ENCODE peak calls at places on chromosomes 12 and 14, in seven cellular contexts. One of them, this sample, is unnamed.

GRCh38 chr12:122825773-122826724 is 9.2 kb upstream of the HIP1R start:
- DNase-seq in mammary epithelial cell: no peak
- DNase-seq in neuronal stem cell: no peak
- DNase-seq in fibroblast of lung: peak; percentile 27
- DNase-seq in PC-3: peak; percentile 45
- DNase-seq in osteoblast: peak; percentile 86
- DNase-seq in OCI-LY7: no peak
- DNase-seq in this sample: no peak

GRCh38 chr12:2854669-2855453 is 2.0 kb downstream of the TEX52 start:
- DNase-seq in mammary epithelial cell: no peak
- DNase-seq in neuronal stem cell: no peak
- DNase-seq in fibroblast of lung: no peak
- DNase-seq in PC-3: no peak
- DNase-seq in osteoblast: no peak
- DNase-seq in OCI-LY7: no peak
- DNase-seq in this sample: no peak

GRCh38 chr12:128810182-128811127 is 13.3 kb downstream of the SLC15A4 start:
- DNase-seq in mammary epithelial cell: no peak
- DNase-seq in neuronal stem cell: no peak
- DNase-seq in fibroblast of lung: no peak
- DNase-seq in PC-3: no peak
- DNase-seq in osteoblast: peak; percentile 80
- DNase-seq in OCI-LY7: peak; percentile 33
- DNase-seq in this sample: no peak

GRCh38 chr14:65269732-65270131 is 142.8 kb upstream of the FUT8 start:
- DNase-seq in mammary epithelial cell: no peak
- DNase-seq in neuronal stem cell: no peak
- DNase-seq in fibroblast of lung: no peak
- DNase-seq in PC-3: peak; percentile 53
- DNase-seq in osteoblast: no peak
- DNase-seq in OCI-LY7: no peak
- DNase-seq in this sample: no peak

GRCh38 chr14:69716483-69717187 is 50.3 kb upstream of the SRSF5 start:
- DNase-seq in mammary epithelial cell: peak; percentile 97
- DNase-seq in neuronal stem cell: no peak
- DNase-seq in fibroblast of lung: peak; percentile 85
- DNase-seq in PC-3: peak; percentile 53
- DNase-seq in osteoblast: peak; percentile 91
- DNase-seq in OCI-LY7: no peak
- DNase-seq in this sample: peak; percentile 68

GRCh38 chr14:71523630-71524320 is 408.5 kb upstream of the RGS6 start:
- DNase-seq in mammary epithelial cell: no peak
- DNase-seq in neuronal stem cell: no peak
- DNase-seq in fibroblast of lung: peak; percentile 43
- DNase-seq in PC-3: no peak
- DNase-seq in osteoblast: no peak
- DNase-seq in OCI-LY7: no peak
- DNase-seq in this sample: no peak

GRCh38 chr12:123395236-123395635 is 11.3 kb downstream of the KMT5A start:
- DNase-seq in mammary epithelial cell: no peak
- DNase-seq in neuronal stem cell: no peak
- DNase-seq in fibroblast of lung: no peak
- DNase-seq in PC-3: no peak
- DNase-seq in osteoblast: peak; percentile 31
- DNase-seq in OCI-LY7: no peak
- DNase-seq in this sample: no peak

GRCh38 chr14:36857136-36857535 is 195.5 kb downstream of the PAX9 start:
- DNase-seq in mammary epithelial cell: no peak
- DNase-seq in neuronal stem cell: no peak
- DNase-seq in fibroblast of lung: no peak
- DNase-seq in PC-3: no peak
- DNase-seq in osteoblast: no peak
- DNase-seq in OCI-LY7: no peak
- DNase-seq in this sample: no peak

GRCh38 chr14:99065551-99065950 is 206.4 kb downstream of the BCL11B start:
- DNase-seq in mammary epithelial cell: peak; percentile 64
- DNase-seq in neuronal stem cell: no peak
- DNase-seq in fibroblast of lung: no peak
- DNase-seq in PC-3: no peak
- DNase-seq in osteoblast: peak; percentile 10
- DNase-seq in OCI-LY7: no peak
- DNase-seq in this sample: no peak

GRCh38 chr12:86376052-86376451 is 119.9 kb upstream of the MGAT4C start:
- DNase-seq in mammary epithelial cell: no peak
- DNase-seq in neuronal stem cell: no peak
- DNase-seq in fibroblast of lung: no peak
- DNase-seq in PC-3: no peak
- DNase-seq in osteoblast: no peak
- DNase-seq in OCI-LY7: no peak
- DNase-seq in this sample: no peak

GRCh38 chr12:108204618-108205017 is 75.5 kb downstream of the WSCD2 start:
- DNase-seq in mammary epithelial cell: no peak
- DNase-seq in neuronal stem cell: no peak
- DNase-seq in fibroblast of lung: no peak
- DNase-seq in PC-3: no peak
- DNase-seq in osteoblast: no peak
- DNase-seq in OCI-LY7: no peak
- DNase-seq in this sample: no peak

GRCh38 chr12:31220633-31221565 is 105.1 kb downstream of the SINHCAF start:
- DNase-seq in mammary epithelial cell: peak; percentile 43
- DNase-seq in neuronal stem cell: no peak
- DNase-seq in fibroblast of lung: peak; percentile 19
- DNase-seq in PC-3: no peak
- DNase-seq in osteoblast: peak; percentile 85
- DNase-seq in OCI-LY7: no peak
- DNase-seq in this sample: no peak

GRCh38 chr12:47361389-47362031 is 281.8 kb upstream of the AMIGO2 start:
- DNase-seq in mammary epithelial cell: peak; percentile 84
- DNase-seq in neuronal stem cell: no peak
- DNase-seq in fibroblast of lung: no peak
- DNase-seq in PC-3: no peak
- DNase-seq in osteoblast: no peak
- DNase-seq in OCI-LY7: peak; percentile 79
- DNase-seq in this sample: no peak

GRCh38 chr12:117045998-117046374 is 53.2 kb downstream of the TESC start:
- DNase-seq in mammary epithelial cell: no peak
- DNase-seq in neuronal stem cell: no peak
- DNase-seq in fibroblast of lung: no peak
- DNase-seq in PC-3: no peak
- DNase-seq in osteoblast: no peak
- DNase-seq in OCI-LY7: peak; percentile 26
- DNase-seq in this sample: no peak

GRCh38 chr12:16609140-16609539 is 3.2 kb upstream of the LMO3 start:
- DNase-seq in mammary epithelial cell: no peak
- DNase-seq in neuronal stem cell: no peak
- DNase-seq in fibroblast of lung: peak; percentile 12
- DNase-seq in PC-3: peak; percentile 5
- DNase-seq in osteoblast: no peak
- DNase-seq in OCI-LY7: peak; percentile 24
- DNase-seq in this sample: no peak
- H3K4me2 ChIP-seq in mammary epithelial cell: no peak overlapping the region
- H3K4me2 ChIP-seq in neuronal stem cell: no peak overlapping the region
- H3K4me2 ChIP-seq in fibroblast of lung: no peak overlapping the region
- H3K4me2 ChIP-seq in PC-3: peak overlapping the region; percentile 84
- H3K4me2 ChIP-seq in osteoblast: peak overlapping the region; percentile 23
- H3K4me2 ChIP-seq in OCI-LY7: peak overlapping the region; percentile 80
- H3K4me2 ChIP-seq in this sample: no peak overlapping the region

DNA sequence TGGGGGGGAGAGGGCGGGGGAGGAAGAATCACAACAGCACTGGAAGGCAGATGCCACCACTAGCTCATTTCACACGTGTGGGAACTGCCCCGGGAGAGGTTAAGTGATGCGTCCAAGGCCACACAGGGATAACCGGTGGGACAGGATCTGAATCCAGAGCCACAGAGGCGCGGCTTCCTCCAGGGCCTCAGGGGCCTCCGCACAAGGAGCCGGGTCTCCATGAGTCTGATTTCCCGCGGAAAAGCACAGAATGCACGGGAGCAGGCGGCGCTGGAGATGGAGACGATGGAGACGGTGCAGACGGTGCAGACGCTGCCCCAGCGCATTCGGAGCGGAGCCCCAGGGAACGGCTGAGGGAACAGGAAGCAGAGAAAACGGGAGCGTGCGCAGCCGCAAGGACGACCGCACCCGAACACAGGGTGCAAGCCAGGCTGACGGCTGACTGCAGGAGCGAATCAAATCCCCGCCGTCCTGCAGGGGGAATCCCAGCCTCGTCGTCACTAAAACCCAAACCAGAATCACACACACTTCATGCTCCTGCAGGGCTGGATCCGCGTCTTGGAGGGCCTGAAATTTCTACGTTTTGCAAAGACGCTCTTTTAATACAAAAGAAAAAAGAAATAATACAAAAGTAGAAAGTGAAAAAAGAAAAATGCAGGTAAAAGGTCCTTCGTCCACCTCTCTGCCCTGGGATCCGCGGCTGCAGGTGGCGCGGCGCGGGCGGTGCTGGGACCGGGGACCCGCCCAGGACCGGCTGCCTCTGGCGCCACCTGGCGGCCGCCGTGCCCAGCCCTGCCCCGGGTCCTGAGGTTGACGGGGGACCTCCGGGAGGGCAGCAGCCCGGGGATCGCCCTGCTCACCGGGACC is 20.4 kb downstream of the STX2 start:
- DNase-seq in mammary epithelial cell: peak; percentile 28
- DNase-seq in neuronal stem cell: peak; percentile 65
- DNase-seq in fibroblast of lung: peak; percentile 25
- DNase-seq in PC-3: peak; percentile 87
- DNase-seq in osteoblast: peak; percentile 97
- DNase-seq in OCI-LY7: peak; percentile 57
- DNase-seq in this sample: peak; percentile 77
- H3K4me3 ChIP-seq in mammary epithelial cell: peak overlapping the region; percentile 40
- H3K4me3 ChIP-seq in neuronal stem cell: no peak overlapping the region
- H3K4me3 ChIP-seq in fibroblast of lung: peak overlapping the region; percentile 27
- H3K4me3 ChIP-seq in PC-3: peak overlapping the region; percentile 64
- H3K4me3 ChIP-seq in osteoblast: peak overlapping the region; percentile 35
- H3K4me3 ChIP-seq in OCI-LY7: peak overlapping the region; percentile 28
- H3K4me3 ChIP-seq in this sample: peak overlapping the region; percentile 58

GRCh38 chr12:121568503-121568902 is 12.3 kb downstream of the KDM2B start:
- DNase-seq in mammary epithelial cell: no peak
- DNase-seq in neuronal stem cell: no peak
- DNase-seq in fibroblast of lung: no peak
- DNase-seq in PC-3: no peak
- DNase-seq in osteoblast: no peak
- DNase-seq in OCI-LY7: peak; percentile 51
- DNase-seq in this sample: no peak
- H3K4me2 ChIP-seq in mammary epithelial cell: no peak overlapping the region
- H3K4me2 ChIP-seq in neuronal stem cell: no peak overlapping the region
- H3K4me2 ChIP-seq in fibroblast of lung: no peak overlapping the region
- H3K4me2 ChIP-seq in PC-3: no peak overlapping the region
- H3K4me2 ChIP-seq in osteoblast: no peak overlapping the region
- H3K4me2 ChIP-seq in OCI-LY7: peak overlapping the region; percentile 33
- H3K4me2 ChIP-seq in this sample: no peak overlapping the region

GRCh38 chr12:114480309-114481199 is 74.6 kb upstream of the TBX5 start:
- DNase-seq in mammary epithelial cell: peak; percentile 30
- DNase-seq in neuronal stem cell: no peak
- DNase-seq in fibroblast of lung: peak; percentile 66
- DNase-seq in PC-3: no peak
- DNase-seq in osteoblast: no peak
- DNase-seq in OCI-LY7: no peak
- DNase-seq in this sample: no peak
- H3K4me3 ChIP-seq in mammary epithelial cell: no peak overlapping the region
- H3K4me3 ChIP-seq in neuronal stem cell: no peak overlapping the region
- H3K4me3 ChIP-seq in fibroblast of lung: peak overlapping the region; percentile 75
- H3K4me3 ChIP-seq in PC-3: no peak overlapping the region
- H3K4me3 ChIP-seq in osteoblast: peak overlapping the region; percentile 63
- H3K4me3 ChIP-seq in OCI-LY7: no peak overlapping the region
- H3K4me3 ChIP-seq in this sample: no peak overlapping the region

This sample was measured in PC-9.